ENCODE peak calls at places on chromosomes 7 and 10, in six cellular contexts. W is cardiac muscle cell, Y is brain microvascular endothelial cell, U is GM23248, V is hepatocyte, D is RWPE1. Z is an unnamed sample.
A peak's percentile ranks its signal among the peaks of the same experiment; 100 is the strongest.

GRCh38 chr7:96347471-96347870 is 25.6 kb upstream of the SLC25A13 start:
- DNase-seq in W (no peak), Y (no peak), U (no peak), V (no peak), D (no peak), Z (no peak)

GRCh38 chr10:3526721-3527120 is 258.3 kb downstream of the KLF6 start:
- DNase-seq in W (no peak), Y (peak; percentile 65), U (peak; percentile 94), V (peak; percentile 24), D (no peak), Z (no peak)

GRCh38 chr7:20327047-20327446 is 3.7 kb upstream of the ITGB8 start:
- DNase-seq in W (no peak), Y (peak; percentile 37), U (peak; percentile 66), V (no peak), D (no peak), Z (no peak)

GRCh38 chr7:7969306-7970112 is 913 bp downstream of the GLCCI1 start:
- DNase-seq in W (peak; percentile 67), Y (peak; percentile 33), U (peak; percentile 63), V (peak; percentile 62), D (peak; percentile 32), Z (no peak)

GRCh38 chr10:111748184-111748583 is 435.4 kb downstream of the GPAM start:
- DNase-seq in W (no peak), Y (no peak), U (no peak), V (no peak), D (no peak), Z (no peak)

GRCh38 chr7:151482883-151483699 is 36.6 kb downstream of the RHEB start:
- DNase-seq in W (no peak), Y (no peak), U (no peak), V (no peak), D (no peak), Z (no peak)

GRCh38 chr10:11856678-11857077 is 33.5 kb downstream of the PROSER2 start:
- DNase-seq in W (no peak), Y (no peak), U (peak; percentile 31), V (no peak), D (no peak), Z (no peak)

GRCh38 chr7:64628192-64628591 is 37.7 kb upstream of the ZNF107 start:
- DNase-seq in W (no peak), Y (no peak), U (peak; percentile 23), V (no peak), D (no peak), Z (peak; percentile 73)

GRCh38 chr7:104096683-104097082 is 107.2 kb upstream of the RELN start:
- DNase-seq in W (peak; percentile 42), Y (peak; percentile 15), U (peak; percentile 36), V (peak; percentile 30), D (no peak), Z (no peak)

GRCh38 chr10:89235073-89235798 is 16.3 kb downstream of the LIPA start:
- DNase-seq in W (peak; percentile 38), Y (no peak), U (peak; percentile 85), V (no peak), D (no peak), Z (no peak)

GRCh38 chr7:1963575-1963974 is 269.2 kb downstream of the MAD1L1 start:
- DNase-seq in W (no peak), Y (no peak), U (no peak), V (no peak), D (no peak), Z (no peak)

GRCh38 chr10:60677541-60678129 is 100.6 kb upstream of the CDK1 start:
- DNase-seq in W (no peak), Y (no peak), U (no peak), V (no peak), D (no peak), Z (no peak)

GRCh38 chr7:7583731-7584130 is 17.0 kb downstream of the MIOS start:
- DNase-seq in W (no peak), Y (no peak), U (no peak), V (no peak), D (no peak), Z (no peak)

GRCh38 chr10:62637249-62638061 is 167.1 kb upstream of the ADO start:
- DNase-seq in W (no peak), Y (peak; percentile 55), U (peak; percentile 79), V (no peak), D (peak; percentile 20), Z (peak; percentile 26)

GRCh38 chr10:62636825-62637248 is 167.7 kb upstream of the ADO start:
- DNase-seq in W (no peak), Y (no peak), U (no peak), V (no peak), D (no peak), Z (no peak)

GRCh38 chr10:62640386-62640785 is 164.1 kb upstream of the ADO start:
- DNase-seq in W (no peak), Y (no peak), U (peak; percentile 34), V (no peak), D (no peak), Z (no peak)

GRCh38 chr10:62639139-62639538 is 165.4 kb upstream of the ADO start:
- DNase-seq in W (no peak), Y (no peak), U (no peak), V (no peak), D (no peak), Z (no peak)

DNA sequence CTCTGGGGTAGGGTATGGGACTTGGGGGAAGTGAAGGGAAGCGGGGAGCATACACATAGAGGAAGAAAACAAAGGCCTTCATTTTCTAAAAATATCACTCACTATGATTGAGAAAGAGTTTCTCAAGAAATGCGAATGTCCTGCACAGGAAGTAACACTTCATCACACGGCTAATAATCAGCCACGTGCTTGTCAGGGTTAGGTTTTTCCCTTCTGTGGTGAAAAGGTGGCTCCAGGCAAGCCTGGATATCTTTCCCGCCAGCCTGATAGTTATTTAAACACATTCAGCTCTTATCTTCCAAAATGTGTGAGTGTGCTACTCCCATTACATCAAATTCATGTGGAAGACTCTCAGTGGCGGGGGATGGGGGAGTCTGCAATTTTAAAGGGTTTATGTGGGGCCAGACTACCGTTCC is 166.4 kb upstream of the ADO start:
- DNase-seq in W (peak; percentile 23), Y (peak; percentile 11), U (peak; percentile 63), V (no peak), D (no peak), Z (no peak)
- H3K27ac ChIP-seq in W (peak overlapping the region; percentile 34), Y (peak overlapping the region; percentile 53), U (peak overlapping the region; percentile 89), V (peak overlapping the region; percentile 4), D (no peak overlapping the region), Z (peak overlapping the region; percentile 84)

GRCh38 chr10:30973737-30974136 is 57.9 kb downstream of the ZNF438 start:
- DNase-seq in W (no peak), Y (no peak), U (peak; percentile 45), V (no peak), D (no peak), Z (no peak)

GRCh38 chr10:30968711-30969110 is 63.0 kb downstream of the ZNF438 start:
- DNase-seq in W (no peak), Y (no peak), U (no peak), V (no peak), D (no peak), Z (no peak)

GRCh38 chr10:30970760-30971460 is 60.8 kb downstream of the ZNF438 start:
- DNase-seq in W (no peak), Y (no peak), U (peak; percentile 71), V (no peak), D (no peak), Z (no peak)

GRCh38 chr10:30963994-30964930 is 67.4 kb downstream of the ZNF438 start:
- DNase-seq in W (no peak), Y (no peak), U (no peak), V (no peak), D (no peak), Z (no peak)

DNA sequence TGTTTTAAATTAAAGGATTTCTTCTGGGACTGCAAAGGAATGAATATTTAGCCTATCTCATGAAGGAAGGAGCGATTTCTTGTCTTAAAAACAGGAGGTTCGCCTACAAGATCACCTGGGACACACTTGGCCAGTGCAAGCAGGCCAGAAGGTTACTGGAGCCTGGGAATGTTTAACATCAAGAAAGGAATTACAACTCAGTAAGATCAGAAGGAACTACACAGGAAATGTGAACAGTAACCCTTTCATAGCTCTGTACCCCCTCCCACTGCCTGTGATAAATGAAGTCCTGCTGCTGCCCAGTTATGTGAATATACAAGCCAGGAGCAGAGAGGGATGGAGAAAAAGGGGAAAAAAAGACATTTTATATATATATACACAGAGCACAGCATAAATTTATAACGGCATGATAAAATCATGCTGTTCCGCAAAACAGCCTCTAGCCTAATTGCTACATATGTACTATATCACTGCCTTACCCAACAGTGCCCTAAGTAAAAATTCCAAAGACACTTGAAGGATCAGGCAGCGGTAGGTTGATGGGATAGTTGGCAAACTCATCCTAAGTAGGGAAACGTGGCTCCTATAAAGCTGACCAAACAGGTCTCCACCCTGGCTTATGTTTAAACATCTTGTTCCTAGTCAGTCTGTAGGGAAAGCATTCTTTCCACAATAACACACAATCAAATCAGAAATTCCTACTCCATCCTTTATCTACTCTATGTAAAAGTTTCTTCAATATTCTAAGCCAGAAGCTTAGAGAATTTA is 63.8 kb downstream of the ZNF438 start:
- DNase-seq in W (no peak), Y (no peak), U (no peak), V (peak; percentile 44), D (no peak), Z (no peak)
- H3K27ac ChIP-seq in W (no peak overlapping the region), Y (no peak overlapping the region), U (no peak overlapping the region), V (peak overlapping the region; percentile 63), D (no peak overlapping the region), Z (no peak overlapping the region)

GRCh38 chr7:79453558-79454324 is at the start of gene MAGI2:
- DNase-seq in W (peak; percentile 78), Y (peak; percentile 84), U (peak; percentile 83), V (peak; percentile 89), D (peak; percentile 13), Z (no peak)

GRCh38 chr7:79454325-79454960 is 976 bp upstream of the MAGI2 start:
- DNase-seq in W (peak; percentile 60), Y (peak; percentile 45), U (peak; percentile 77), V (peak; percentile 52), D (peak; percentile 13), Z (no peak)

GRCh38 chr7:79452032-79452494 is 1.4 kb downstream of the MAGI2 start:
- DNase-seq in W (peak; percentile 91), Y (peak; percentile 71), U (peak; percentile 95), V (peak; percentile 93), D (peak; percentile 77), Z (no peak)

GRCh38 chr7:79452495-79453265 is 787 bp downstream of the MAGI2 start:
- DNase-seq in W (peak; percentile 45), Y (peak; percentile 3), U (peak; percentile 65), V (peak; percentile 46), D (peak; percentile 13), Z (no peak)

DNA sequence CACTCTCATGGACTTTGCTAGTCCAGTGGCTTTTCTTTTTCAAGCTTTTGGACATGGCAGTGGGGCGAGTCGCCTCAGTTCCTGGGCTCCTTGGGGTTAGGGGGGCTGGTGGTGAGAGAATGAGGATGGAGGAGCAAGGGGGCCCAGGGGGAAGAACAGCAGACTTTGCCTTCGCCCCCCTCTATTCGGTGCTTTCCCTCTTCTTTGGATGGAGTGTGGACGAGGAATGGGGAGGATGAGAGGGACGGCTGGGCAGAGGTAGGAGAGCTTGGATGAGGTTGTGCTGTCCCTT is 255 bp downstream of the MAGI2 start:
- DNase-seq in W (no peak), Y (no peak), U (no peak), V (no peak), D (no peak), Z (no peak)
- H3K27ac ChIP-seq in W (no peak overlapping the region), Y (peak overlapping the region; percentile 87), U (peak overlapping the region; percentile 87), V (peak overlapping the region; percentile 79), D (peak overlapping the region; percentile 85), Z (peak overlapping the region; percentile 95)

DNA sequence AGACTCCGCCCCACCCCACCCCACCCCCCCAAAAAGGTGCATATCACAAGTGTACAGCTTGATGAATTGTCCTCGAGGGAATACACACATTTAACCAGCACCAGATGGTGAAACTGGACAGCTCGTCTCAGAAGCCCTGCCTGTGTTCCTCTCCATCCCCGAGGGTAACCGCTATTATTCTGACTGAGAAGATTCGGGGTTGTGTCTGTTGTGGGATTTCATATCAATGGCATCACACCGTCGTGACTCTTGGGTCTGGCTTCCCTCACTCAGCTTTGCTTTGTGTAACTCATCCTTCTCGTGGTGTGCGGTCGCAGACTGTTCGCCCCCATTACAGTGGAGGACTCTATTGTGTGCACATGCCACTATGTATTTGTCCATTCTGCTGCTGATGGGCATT is 18.8 kb downstream of the PODXL start:
- DNase-seq in W (no peak), Y (no peak), U (peak; percentile 67), V (no peak), D (no peak), Z (no peak)
- H3K27ac ChIP-seq in W (no peak overlapping the region), Y (no peak overlapping the region), U (peak overlapping the region; percentile 61), V (no peak overlapping the region), D (peak overlapping the region; percentile 67), Z (no peak overlapping the region)

Z was measured in epithelial cell of prostate.